ENCODE peak calls at places on chromosomes 4 and X, in eight cellular contexts. One of them, this sample, is unnamed.

GRCh38 chrX:153692003-153692402 is 4.3 kb downstream of the SLC6A8 start:
- DNase-seq in right atrium auricular region: no peak
- DNase-seq in fibroblast of pulmonary artery: no peak
- DNase-seq in tibial artery: no peak
- DNase-seq in BE2C: no peak
- DNase-seq in GM23338: no peak
- DNase-seq in right lobe of liver: no peak
- DNase-seq in cardiac fibroblast: no peak
- DNase-seq in this sample: no peak

GRCh38 chr4:43379001-43379400 is 486.5 kb downstream of the GRXCR1 start:
- DNase-seq in right atrium auricular region: no peak
- DNase-seq in fibroblast of pulmonary artery: no peak
- DNase-seq in tibial artery: no peak
- DNase-seq in BE2C: no peak
- DNase-seq in GM23338: no peak
- DNase-seq in right lobe of liver: no peak
- DNase-seq in cardiac fibroblast: no peak
- DNase-seq in this sample: no peak

GRCh38 chr4:33071552-33071951 is 2351.4 kb downstream of the PCDH7 start:
- DNase-seq in right atrium auricular region: no peak
- DNase-seq in fibroblast of pulmonary artery: peak; percentile 90
- DNase-seq in tibial artery: no peak
- DNase-seq in BE2C: no peak
- DNase-seq in GM23338: no peak
- DNase-seq in right lobe of liver: no peak
- DNase-seq in cardiac fibroblast: peak; percentile 73
- DNase-seq in this sample: no peak

GRCh38 chr4:149441338-149441737 is 374.3 kb downstream of the IQCM start:
- DNase-seq in right atrium auricular region: no peak
- DNase-seq in fibroblast of pulmonary artery: peak; percentile 22
- DNase-seq in tibial artery: no peak
- DNase-seq in BE2C: no peak
- DNase-seq in GM23338: no peak
- DNase-seq in right lobe of liver: no peak
- DNase-seq in cardiac fibroblast: peak; percentile 16
- DNase-seq in this sample: no peak

GRCh38 chr4:89221175-89221867 is 86.3 kb downstream of the GPRIN3 start:
- DNase-seq in right atrium auricular region: no peak
- DNase-seq in fibroblast of pulmonary artery: peak; percentile 6
- DNase-seq in tibial artery: no peak
- DNase-seq in BE2C: no peak
- DNase-seq in GM23338: no peak
- DNase-seq in right lobe of liver: no peak
- DNase-seq in cardiac fibroblast: no peak
- DNase-seq in this sample: no peak

GRCh38 chr4:70901607-70901983 is 574 bp upstream of the MOB1B start:
- DNase-seq in right atrium auricular region: no peak
- DNase-seq in fibroblast of pulmonary artery: no peak
- DNase-seq in tibial artery: no peak
- DNase-seq in BE2C: no peak
- DNase-seq in GM23338: no peak
- DNase-seq in right lobe of liver: no peak
- DNase-seq in cardiac fibroblast: no peak
- DNase-seq in this sample: no peak

GRCh38 chrX:17030092-17030491 is 83.6 kb downstream of the REPS2 start:
- DNase-seq in right atrium auricular region: no peak
- DNase-seq in fibroblast of pulmonary artery: no peak
- DNase-seq in tibial artery: peak; percentile 20
- DNase-seq in BE2C: no peak
- DNase-seq in GM23338: no peak
- DNase-seq in right lobe of liver: no peak
- DNase-seq in cardiac fibroblast: no peak
- DNase-seq in this sample: no peak

GRCh38 chr4:98352403-98352802 is 91.2 kb downstream of the RAP1GDS1 start:
- DNase-seq in right atrium auricular region: no peak
- DNase-seq in fibroblast of pulmonary artery: peak; percentile 39
- DNase-seq in tibial artery: no peak
- DNase-seq in BE2C: no peak
- DNase-seq in GM23338: no peak
- DNase-seq in right lobe of liver: no peak
- DNase-seq in cardiac fibroblast: peak; percentile 46
- DNase-seq in this sample: no peak

GRCh38 chr4:124631760-124632159 is 80.8 kb downstream of the ANKRD50 start:
- DNase-seq in right atrium auricular region: peak; percentile 73
- DNase-seq in fibroblast of pulmonary artery: peak; percentile 97
- DNase-seq in tibial artery: peak; percentile 29
- DNase-seq in BE2C: peak; percentile 46
- DNase-seq in GM23338: no peak
- DNase-seq in right lobe of liver: no peak
- DNase-seq in cardiac fibroblast: peak; percentile 94
- DNase-seq in this sample: no peak

GRCh38 chrX:123959281-123960063 is 2.0 kb upstream of the STAG2 start:
- DNase-seq in right atrium auricular region: no peak
- DNase-seq in fibroblast of pulmonary artery: peak; percentile 35
- DNase-seq in tibial artery: peak; percentile 63
- DNase-seq in BE2C: peak; percentile 24
- DNase-seq in GM23338: peak; percentile 19
- DNase-seq in right lobe of liver: peak; percentile 69
- DNase-seq in cardiac fibroblast: peak; percentile 55
- DNase-seq in this sample: peak; percentile 50

GRCh38 chr4:94156816-94157215 is 50.8 kb upstream of the SMARCAD1 start:
- DNase-seq in right atrium auricular region: no peak
- DNase-seq in fibroblast of pulmonary artery: no peak
- DNase-seq in tibial artery: no peak
- DNase-seq in BE2C: no peak
- DNase-seq in GM23338: no peak
- DNase-seq in right lobe of liver: no peak
- DNase-seq in cardiac fibroblast: no peak
- DNase-seq in this sample: no peak

GRCh38 chr4:94152466-94152865 is 55.2 kb upstream of the SMARCAD1 start:
- DNase-seq in right atrium auricular region: no peak
- DNase-seq in fibroblast of pulmonary artery: no peak
- DNase-seq in tibial artery: no peak
- DNase-seq in BE2C: no peak
- DNase-seq in GM23338: no peak
- DNase-seq in right lobe of liver: no peak
- DNase-seq in cardiac fibroblast: no peak
- DNase-seq in this sample: no peak
- H3K4me3 ChIP-seq in right atrium auricular region: no peak overlapping the region
- H3K4me3 ChIP-seq in fibroblast of pulmonary artery: no peak overlapping the region
- H3K4me3 ChIP-seq in tibial artery: no peak overlapping the region
- H3K4me3 ChIP-seq in BE2C: no peak overlapping the region
- H3K4me3 ChIP-seq in GM23338: no peak overlapping the region
- H3K4me3 ChIP-seq in right lobe of liver: no peak overlapping the region
- H3K4me3 ChIP-seq in cardiac fibroblast: no peak overlapping the region
- H3K4me3 ChIP-seq in this sample: no peak overlapping the region

DNA sequence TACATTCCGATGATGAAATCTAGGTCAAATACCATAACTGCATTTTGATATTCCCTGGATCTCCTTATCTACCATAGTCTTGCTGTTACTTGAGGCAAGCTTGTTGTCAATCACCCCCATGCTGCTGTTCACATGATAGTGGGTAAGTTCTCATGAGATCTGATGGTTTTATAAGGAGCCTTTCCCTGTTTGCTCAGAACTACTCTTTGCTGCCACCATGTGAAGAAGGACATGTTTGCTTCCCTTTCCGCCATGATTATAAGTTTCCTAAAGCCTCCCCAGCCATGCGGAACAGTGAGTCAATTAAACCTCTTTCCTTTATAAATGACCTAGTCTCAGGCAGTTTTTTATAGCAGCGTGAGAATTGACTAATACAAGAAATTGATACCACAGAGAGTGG is 432.0 kb downstream of the GLUD2 start:
- DNase-seq in right atrium auricular region: no peak
- DNase-seq in fibroblast of pulmonary artery: no peak
- DNase-seq in tibial artery: no peak
- DNase-seq in BE2C: no peak
- DNase-seq in GM23338: peak; percentile 17
- DNase-seq in right lobe of liver: no peak
- DNase-seq in cardiac fibroblast: no peak
- DNase-seq in this sample: no peak
- TF ChIP-seq CTCF in right atrium auricular region: no peak
- TF ChIP-seq CTCF in fibroblast of pulmonary artery: no peak
- TF ChIP-seq CTCF in tibial artery: no peak
- TF ChIP-seq CTCF in BE2C: no peak
- TF ChIP-seq CTCF in GM23338: peak; percentile 51
- TF ChIP-seq CTCF in right lobe of liver: no peak
- TF ChIP-seq CTCF in cardiac fibroblast: no peak
- TF ChIP-seq CTCF in this sample: no peak

GRCh38 chrX:18886344-18887161 is 97.4 kb downstream of the PHKA2 start:
- DNase-seq in right atrium auricular region: peak; percentile 90
- DNase-seq in fibroblast of pulmonary artery: peak; percentile 65
- DNase-seq in tibial artery: peak; percentile 85
- DNase-seq in BE2C: peak; percentile 53
- DNase-seq in GM23338: peak; percentile 70
- DNase-seq in right lobe of liver: peak; percentile 76
- DNase-seq in cardiac fibroblast: peak; percentile 76
- DNase-seq in this sample: peak; percentile 84

GRCh38 chrX:18887177-18887820 is 96.6 kb downstream of the PHKA2 start:
- DNase-seq in right atrium auricular region: peak; percentile 74
- DNase-seq in fibroblast of pulmonary artery: no peak
- DNase-seq in tibial artery: no peak
- DNase-seq in BE2C: no peak
- DNase-seq in GM23338: peak; percentile 21
- DNase-seq in right lobe of liver: peak; percentile 85
- DNase-seq in cardiac fibroblast: peak; percentile 10
- DNase-seq in this sample: peak; percentile 60

GRCh38 chrX:18884916-18885315 is 99.0 kb downstream of the PHKA2 start:
- DNase-seq in right atrium auricular region: no peak
- DNase-seq in fibroblast of pulmonary artery: no peak
- DNase-seq in tibial artery: no peak
- DNase-seq in BE2C: no peak
- DNase-seq in GM23338: no peak
- DNase-seq in right lobe of liver: no peak
- DNase-seq in cardiac fibroblast: peak; percentile 9
- DNase-seq in this sample: no peak

GRCh38 chrX:18885317-18886004 is 98.5 kb downstream of the PHKA2 start:
- DNase-seq in right atrium auricular region: no peak
- DNase-seq in fibroblast of pulmonary artery: peak; percentile 25
- DNase-seq in tibial artery: no peak
- DNase-seq in BE2C: no peak
- DNase-seq in GM23338: peak; percentile 17
- DNase-seq in right lobe of liver: no peak
- DNase-seq in cardiac fibroblast: peak; percentile 48
- DNase-seq in this sample: no peak

DNA sequence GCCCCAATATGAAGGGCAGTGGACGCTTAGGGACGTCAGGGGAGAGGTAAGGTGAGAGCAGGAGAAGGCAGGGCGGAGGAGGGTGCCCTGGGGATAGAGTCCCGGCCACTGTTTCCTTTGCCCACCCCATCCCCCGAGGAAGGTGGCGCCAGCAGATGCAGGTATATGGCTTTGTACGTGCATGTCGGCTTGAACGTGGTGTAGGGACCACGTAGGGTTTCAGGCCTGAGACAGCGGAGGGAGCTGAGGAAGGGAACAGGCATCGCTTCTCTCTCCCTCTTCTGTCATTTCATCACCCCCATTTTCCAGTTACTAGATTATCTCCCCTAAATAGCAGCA is 97.9 kb downstream of the PHKA2 start:
- DNase-seq in right atrium auricular region: no peak
- DNase-seq in fibroblast of pulmonary artery: no peak
- DNase-seq in tibial artery: no peak
- DNase-seq in BE2C: no peak
- DNase-seq in GM23338: no peak
- DNase-seq in right lobe of liver: no peak
- DNase-seq in cardiac fibroblast: no peak
- DNase-seq in this sample: no peak
- H3K4me3 ChIP-seq in right atrium auricular region: peak overlapping the region; percentile 15
- H3K4me3 ChIP-seq in fibroblast of pulmonary artery: peak overlapping the region; percentile 42
- H3K4me3 ChIP-seq in tibial artery: peak overlapping the region; percentile 46
- H3K4me3 ChIP-seq in BE2C: no peak overlapping the region
- H3K4me3 ChIP-seq in GM23338: peak overlapping the region; percentile 51
- H3K4me3 ChIP-seq in right lobe of liver: peak overlapping the region; percentile 41
- H3K4me3 ChIP-seq in cardiac fibroblast: peak overlapping the region; percentile 41
- H3K4me3 ChIP-seq in this sample: peak overlapping the region; percentile 50

GRCh38 chr4:109658871-109659410 is 44.3 kb downstream of the CASP6 start:
- DNase-seq in right atrium auricular region: no peak
- DNase-seq in fibroblast of pulmonary artery: peak; percentile 34
- DNase-seq in tibial artery: no peak
- DNase-seq in BE2C: no peak
- DNase-seq in GM23338: peak; percentile 33
- DNase-seq in right lobe of liver: no peak
- DNase-seq in cardiac fibroblast: peak; percentile 35
- DNase-seq in this sample: no peak
- TF ChIP-seq CTCF in right atrium auricular region: peak; percentile 54
- TF ChIP-seq CTCF in fibroblast of pulmonary artery: no peak
- TF ChIP-seq CTCF in tibial artery: no peak
- TF ChIP-seq CTCF in BE2C: no peak
- TF ChIP-seq CTCF in GM23338: peak; percentile 42
- TF ChIP-seq CTCF in right lobe of liver: peak; percentile 34
- TF ChIP-seq CTCF in cardiac fibroblast: no peak
- TF ChIP-seq CTCF in this sample: no peak

GRCh38 chrX:120361906-120362305 is at the start of gene ATP1B4:
- DNase-seq in right atrium auricular region: no peak
- DNase-seq in fibroblast of pulmonary artery: no peak
- DNase-seq in tibial artery: no peak
- DNase-seq in BE2C: no peak
- DNase-seq in GM23338: no peak
- DNase-seq in right lobe of liver: no peak
- DNase-seq in cardiac fibroblast: no peak
- DNase-seq in this sample: no peak
- H3K4me3 ChIP-seq in right atrium auricular region: no peak within 1 kb of the TSS
- H3K4me3 ChIP-seq in fibroblast of pulmonary artery: no peak within 1 kb of the TSS
- H3K4me3 ChIP-seq in tibial artery: no peak within 1 kb of the TSS
- H3K4me3 ChIP-seq in BE2C: no peak within 1 kb of the TSS
- H3K4me3 ChIP-seq in GM23338: no peak within 1 kb of the TSS
- H3K4me3 ChIP-seq in right lobe of liver: no peak within 1 kb of the TSS
- H3K4me3 ChIP-seq in cardiac fibroblast: no peak within 1 kb of the TSS
- H3K4me3 ChIP-seq in this sample: no peak within 1 kb of the TSS

DNA sequence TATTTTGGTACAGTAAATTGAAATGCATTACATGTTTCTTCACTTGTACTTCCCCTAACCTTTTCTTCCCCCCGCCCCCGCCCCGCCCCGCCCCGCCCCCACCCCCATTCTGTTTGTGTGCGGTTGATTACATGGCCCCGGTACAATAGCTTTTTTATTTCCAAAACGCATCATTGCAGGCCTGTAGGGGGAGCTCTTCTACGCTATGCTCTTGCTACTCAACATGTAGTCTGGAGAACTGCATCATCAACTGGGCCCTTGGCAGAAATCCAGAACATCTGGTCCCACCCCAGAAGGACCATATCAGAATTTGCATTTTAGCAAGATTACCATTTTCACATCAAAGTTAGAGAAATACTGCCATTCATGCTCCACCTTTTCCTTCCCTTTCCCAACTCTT is 333.3 kb upstream of the DDX53 start:
- DNase-seq in right atrium auricular region: no peak
- DNase-seq in fibroblast of pulmonary artery: peak; percentile 43
- DNase-seq in tibial artery: no peak
- DNase-seq in BE2C: peak; percentile 71
- DNase-seq in GM23338: peak; percentile 73
- DNase-seq in right lobe of liver: no peak
- DNase-seq in cardiac fibroblast: peak; percentile 69
- DNase-seq in this sample: no peak
- TF ChIP-seq CTCF in right atrium auricular region: peak; percentile 26
- TF ChIP-seq CTCF in fibroblast of pulmonary artery: peak; percentile 22
- TF ChIP-seq CTCF in tibial artery: no peak
- TF ChIP-seq CTCF in BE2C: peak; percentile 68
- TF ChIP-seq CTCF in GM23338: peak; percentile 67
- TF ChIP-seq CTCF in right lobe of liver: no peak
- TF ChIP-seq CTCF in cardiac fibroblast: peak; percentile 40
- TF ChIP-seq CTCF in this sample: no peak

GRCh38 chrX:22748093-22748999 is 251.4 kb upstream of the DDX53 start:
- DNase-seq in right atrium auricular region: no peak
- DNase-seq in fibroblast of pulmonary artery: peak; percentile 53
- DNase-seq in tibial artery: peak; percentile 18
- DNase-seq in BE2C: peak; percentile 50
- DNase-seq in GM23338: peak; percentile 54
- DNase-seq in right lobe of liver: no peak
- DNase-seq in cardiac fibroblast: peak; percentile 63
- DNase-seq in this sample: no peak
- H3K4me3 ChIP-seq in right atrium auricular region: no peak overlapping the region
- H3K4me3 ChIP-seq in fibroblast of pulmonary artery: no peak overlapping the region
- H3K4me3 ChIP-seq in tibial artery: no peak overlapping the region
- H3K4me3 ChIP-seq in BE2C: no peak overlapping the region
- H3K4me3 ChIP-seq in GM23338: no peak overlapping the region
- H3K4me3 ChIP-seq in right lobe of liver: no peak overlapping the region
- H3K4me3 ChIP-seq in cardiac fibroblast: no peak overlapping the region
- H3K4me3 ChIP-seq in this sample: no peak overlapping the region